ENCODE peak calls at places on chromosomes 12 and 14, in nine cellular contexts. Z, N, G, S, D, O, R, T and K are unnamed samples.

GRCh38 chr12:125403145-125403789 is 338.0 kb downstream of the AACS start:
- DNase-seq in T (peak; percentile 13), R (no peak), S (peak; percentile 77), D (no peak), G (peak; percentile 36), Z (peak; percentile 5), O (no peak), N (no peak), K (no peak)

GRCh38 chr12:106753526-106753925 is 21.0 kb upstream of the RIC8B start:
- DNase-seq in R (no peak), Z (no peak), T (no peak), G (no peak), D (no peak), S (no peak), N (peak; percentile 37), O (no peak), K (no peak)

GRCh38 chr12:2049604-2050540 is 2.9 kb upstream of the CACNA1C start:
- DNase-seq in O (no peak), N (no peak), G (peak; percentile 36), R (no peak), Z (no peak), T (no peak), D (no peak), S (no peak), K (no peak)

GRCh38 chr12:48999371-49000131 is at the start of gene DDN:
- DNase-seq in T (peak; percentile 49), Z (no peak), R (no peak), S (peak; percentile 62), N (peak; percentile 28), O (no peak), G (peak; percentile 55), D (peak; percentile 73), K (no peak)

GRCh38 chr12:78038986-78039385 is 208.3 kb downstream of the NAV3 start:
- DNase-seq in D (no peak), T (no peak), R (no peak), N (no peak), S (no peak), G (no peak), O (no peak), Z (no peak), K (no peak)

GRCh38 chr12:103884316-103884715 is 43.3 kb upstream of the NT5DC3 start:
- DNase-seq in T (peak; percentile 24), D (no peak), O (no peak), Z (no peak), G (peak; percentile 89), S (peak; percentile 60), R (no peak), N (no peak), K (no peak)

GRCh38 chr12:12425616-12426015 is 68.7 kb downstream of the BORCS5 start:
- DNase-seq in R (no peak), O (peak; percentile 37), Z (no peak), N (no peak), T (no peak), G (peak; percentile 66), S (no peak), D (no peak), K (no peak)

GRCh38 chr12:65634626-65635331 is 189.5 kb upstream of the HMGA2 start:
- DNase-seq in D (no peak), R (no peak), G (peak; percentile 75), O (no peak), Z (no peak), S (peak; percentile 96), N (no peak), T (no peak), K (no peak)

GRCh38 chr12:90331262-90331661 is 622.6 kb upstream of the ATP2B1 start:
- DNase-seq in D (no peak), N (no peak), R (no peak), O (no peak), T (no peak), S (no peak), G (peak; percentile 33), Z (no peak), K (no peak)

GRCh38 chr12:76586764-76587395 is 27.3 kb upstream of the OSBPL8 start:
- DNase-seq in O (no peak), T (peak; percentile 16), Z (no peak), N (no peak), S (peak; percentile 60), D (no peak), R (no peak), G (peak; percentile 83), K (no peak)

GRCh38 chr14:103353391-103353790 is 19.4 kb downstream of the EIF5 start:
- DNase-seq in T (no peak), N (no peak), Z (no peak), R (no peak), G (no peak), S (no peak), O (no peak), D (no peak), K (no peak)

GRCh38 chr14:93870377-93870776 is 56.8 kb upstream of the FAM181A start:
- DNase-seq in O (no peak), Z (no peak), D (no peak), R (no peak), T (no peak), G (no peak), N (no peak), S (no peak), K (no peak)

GRCh38 chr14:61203059-61203753 is 77.9 kb downstream of the TMEM30B start:
- DNase-seq in S (no peak), G (no peak), Z (no peak), O (no peak), N (no peak), D (no peak), R (no peak), T (peak; percentile 30), K (no peak)

GRCh38 chr12:108582509-108582908 is 15.4 kb downstream of the TMEM119 start:
- DNase-seq in S (no peak), N (no peak), R (peak; percentile 59), D (no peak), Z (no peak), T (no peak), O (no peak), G (no peak), K (no peak)

GRCh38 chr12:120413901-120414695 is 23.8 kb upstream of the COX6A1 start:
- DNase-seq in O (no peak), N (no peak), T (no peak), Z (no peak), R (no peak), D (peak; percentile 9), S (no peak), G (no peak), K (no peak)

GRCh38 chr12:119631930-119632678 is 35.8 kb upstream of the PRKAB1 start:
- DNase-seq in D (no peak), O (no peak), R (no peak), Z (no peak), S (peak; percentile 43), N (no peak), T (no peak), G (no peak), K (no peak)

GRCh38 chr12:97960741-97961608 is 498.4 kb downstream of the RMST start:
- DNase-seq in Z (no peak), O (no peak), T (peak; percentile 24), D (no peak), G (peak; percentile 1), R (no peak), S (peak; percentile 36), N (no peak), K (no peak)

GRCh38 chr12:45732250-45732649 is 2.7 kb downstream of the ARID2 start:
- DNase-seq in Z (no peak), S (peak; percentile 47), N (no peak), R (no peak), D (no peak), T (no peak), O (no peak), G (peak; percentile 32), K (no peak)

GRCh38 chr12:1131811-1132224 is 140.8 kb downstream of the ERC1 start:
- DNase-seq in R (no peak), T (no peak), S (no peak), O (no peak), Z (no peak), N (no peak), G (no peak), D (no peak), K (peak; percentile 71)

GRCh38 chr14:104176611-104177010 is 38.2 kb downstream of the KIF26A start:
- DNase-seq in R (no peak), N (no peak), T (no peak), Z (no peak), O (no peak), S (no peak), G (no peak), D (no peak), K (no peak)

GRCh38 chr14:28151931-28152330 is 614.7 kb upstream of the FOXG1 start:
- DNase-seq in Z (no peak), S (no peak), O (no peak), N (no peak), D (no peak), T (no peak), R (no peak), G (no peak), K (no peak)

GRCh38 chr12:57993030-57993429 is 51.7 kb downstream of the ATP23 start:
- DNase-seq in S (no peak), Z (no peak), R (no peak), D (no peak), G (peak; percentile 24), O (no peak), T (no peak), N (no peak), K (no peak)

GRCh38 chr14:65622703-65623102 is 210.2 kb downstream of the FUT8 start:
- DNase-seq in G (no peak), T (no peak), S (no peak), Z (no peak), O (no peak), D (no peak), R (no peak), N (no peak), K (no peak)

GRCh38 chr14:71187633-71188356 is 280.5 kb downstream of the PCNX1 start:
- DNase-seq in S (peak; percentile 24), Z (no peak), R (no peak), G (no peak), N (no peak), D (no peak), T (no peak), O (no peak), K (no peak)

GRCh38 chr12:81005635-81006034 is 67.9 kb upstream of the LIN7A start:
- DNase-seq in R (no peak), T (no peak), Z (no peak), D (no peak), N (no peak), O (no peak), S (no peak), G (no peak), K (no peak)

GRCh38 chr12:71589478-71589881 is 74.2 kb downstream of the ZFC3H1 start:
- DNase-seq in R (no peak), G (peak; percentile 43), Z (no peak), N (no peak), T (no peak), O (no peak), D (no peak), S (no peak), K (no peak)

GRCh38 chr12:132429932-132430643 is 59.9 kb upstream of the FBRSL1 start:
- DNase-seq in R (no peak), O (no peak), T (peak; percentile 96), D (no peak), S (peak; percentile 67), N (peak; percentile 19), G (peak; percentile 34), Z (no peak), K (no peak)

GRCh38 chr12:5561057-5561456 is 129.1 kb downstream of the NTF3 start:
- DNase-seq in R (no peak), O (no peak), G (no peak), N (no peak), T (no peak), S (no peak), D (no peak), Z (no peak), K (no peak)

GRCh38 chr12:110465024-110465423 is 3.0 kb downstream of the GPN3 start:
- DNase-seq in O (no peak), Z (no peak), N (no peak), S (no peak), T (no peak), D (no peak), R (no peak), G (no peak), K (no peak)

GRCh38 chr12:53530056-53530455 is 22.8 kb upstream of the NPFF start:
- DNase-seq in D (no peak), S (no peak), O (no peak), R (no peak), T (peak; percentile 46), N (no peak), Z (no peak), G (no peak), K (no peak)

GRCh38 chr12:12439636-12440035 is 82.8 kb downstream of the BORCS5 start:
- DNase-seq in N (peak; percentile 36), O (no peak), D (no peak), R (no peak), G (peak; percentile 93), S (peak; percentile 88), T (no peak), Z (no peak), K (peak; percentile 72)